ENCODE peak calls at places on chromosomes 11 and 22, in ten cellular contexts. D is retina; Q is adipocyte; N is sigmoid colon; I is hepatocyte; M is activated T-helper 1 cell treated with anti-CD3 and anti-CD28 coated beads, Interleukin-2, amount 50 U/mL, for 16 hours; J is mammary epithelial cell; C is tibial nerve; O is HEK293T; B is NCI-H510A treated with DMSO at 0.1 percent for 48 hours. Z is an unnamed sample.

GRCh38 chr11:95187730-95188129 is 43.3 kb downstream of the SESN3 start:
- DNase-seq in I (no peak), M (no peak), Q (no peak), D (no peak), J (no peak), N (no peak), C (no peak), B (no peak), O (no peak), Z (no peak)

GRCh38 chr22:31346255-31346732 is at the start of gene PATZ1:
- DNase-seq in B (peak; percentile 55), J (peak; percentile 39), D (peak; percentile 86), N (peak; percentile 91), M (peak; percentile 66), I (peak; percentile 86), O (peak; percentile 82), C (peak; percentile 57), Q (peak; percentile 78), Z (peak; percentile 83)

GRCh38 chr22:46578824-46579561 is 41.2 kb upstream of the GRAMD4 start:
- DNase-seq in I (peak; percentile 56), Q (no peak), J (no peak), O (no peak), M (no peak), N (peak; percentile 81), C (no peak), D (no peak), B (no peak), Z (peak; percentile 69)

GRCh38 chr11:109035261-109035660 is 370.4 kb downstream of the DDX10 start:
- DNase-seq in D (no peak), M (no peak), C (no peak), I (no peak), B (no peak), N (no peak), O (no peak), J (no peak), Q (no peak), Z (no peak)

GRCh38 chr22:28741758-28742561 is at the start of the genes CHEK2 and HSCB:
- DNase-seq in Q (peak; percentile 99), O (peak; percentile 99), B (peak; percentile 94), D (peak; percentile 99), N (peak; percentile 99), I (peak; percentile 99), J (peak; percentile 98), M (peak; percentile 93), C (peak; percentile 98), Z (peak; percentile 99)

GRCh38 chr11:2836335-2837095 is 49.1 kb downstream of the CDKN1C start:
- DNase-seq in Q (no peak), J (no peak), I (no peak), M (no peak), D (no peak), B (no peak), C (no peak), O (no peak), N (no peak), Z (no peak)

GRCh38 chr11:75077316-75077715 is 19.4 kb downstream of the OR2AT4 start:
- DNase-seq in B (no peak), I (no peak), D (no peak), C (no peak), Q (no peak), N (no peak), O (no peak), J (peak; percentile 49), M (no peak), Z (peak; percentile 56)

GRCh38 chr22:40525250-40525884 is 111.2 kb downstream of the MRTFA start:
- DNase-seq in I (peak; percentile 38), Q (peak; percentile 75), J (peak; percentile 20), D (peak; percentile 44), O (no peak), N (no peak), M (peak; percentile 48), C (no peak), B (no peak), Z (peak; percentile 73)

GRCh38 chr11:95531116-95531515 is 258.5 kb downstream of the FAM76B start:
- DNase-seq in N (no peak), I (no peak), O (no peak), B (no peak), C (no peak), Q (peak; percentile 90), J (no peak), D (no peak), M (no peak), Z (no peak)

GRCh38 chr22:36865346-36865745 is 4.5 kb downstream of the NCF4 start:
- DNase-seq in N (no peak), O (no peak), M (no peak), D (no peak), B (no peak), I (peak; percentile 46), C (no peak), Q (no peak), J (peak; percentile 25), Z (no peak)

GRCh38 chr11:74956387-74956786 is 7.3 kb downstream of the SPCS2 start:
- DNase-seq in D (no peak), I (no peak), N (no peak), O (no peak), J (no peak), C (no peak), B (no peak), Q (no peak), M (no peak), Z (no peak)

GRCh38 chr11:241634-242033 is 4.9 kb downstream of the PSMD13 start:
- DNase-seq in B (no peak), N (peak; percentile 32), D (no peak), I (no peak), C (no peak), Q (no peak), J (no peak), M (no peak), O (no peak), Z (no peak)